ENCODE peak calls at places on chromosomes 3 and 15, in seven cellular contexts. G is heart left ventricle, Y is kidney, X is IMR-90, S is mesothelial cell of epicardium, O is pancreas, F is neural crest cell. J is an unnamed sample.

GRCh38 chr3:194189243-194189791 is 53.4 kb downstream of the HES1 start:
- DNase-seq in G (no peak), Y (no peak), X (no peak), S (no peak), O (no peak), F (no peak), J (no peak)

GRCh38 chr3:23665741-23666140 is 140.0 kb upstream of the UBE2E1 start:
- DNase-seq in G (no peak), Y (no peak), X (peak; percentile 70), S (no peak), O (no peak), F (no peak), J (no peak)

GRCh38 chr3:153144779-153145178 is 17.2 kb upstream of the RAP2B start:
- DNase-seq in G (no peak), Y (no peak), X (peak; percentile 62), S (no peak), O (no peak), F (no peak), J (no peak)

GRCh38 chr3:171225698-171226097 is 199.2 kb upstream of the SLC2A2 start:
- DNase-seq in G (no peak), Y (no peak), X (peak; percentile 5), S (no peak), O (no peak), F (no peak), J (no peak)

GRCh38 chr3:136954246-136954645 is 3.5 kb upstream of the IL20RB start:
- DNase-seq in G (no peak), Y (no peak), X (no peak), S (no peak), O (no peak), F (no peak), J (no peak)

GRCh38 chr3:59503441-59503840 is 453.6 kb upstream of the CFAP20DC start:
- DNase-seq in G (no peak), Y (no peak), X (no peak), S (no peak), O (no peak), F (no peak), J (no peak)

GRCh38 chr3:64291956-64292355 is 66.7 kb upstream of the PRICKLE2 start:
- DNase-seq in G (no peak), Y (no peak), X (peak; percentile 55), S (no peak), O (no peak), F (no peak), J (no peak)

GRCh38 chr15:58555168-58556027 is 123.6 kb downstream of the LIPC start:
- DNase-seq in G (no peak), Y (no peak), X (no peak), S (no peak), O (no peak), F (no peak), J (no peak)

GRCh38 chr3:72470899-72471298 is 377.3 kb downstream of the SHQ1 start:
- DNase-seq in G (no peak), Y (no peak), X (no peak), S (no peak), O (no peak), F (no peak), J (no peak)

GRCh38 chr15:69011641-69012040 is 2.9 kb upstream of the NOX5 start:
- DNase-seq in G (no peak), Y (no peak), X (no peak), S (no peak), O (no peak), F (no peak), J (no peak)

DNA sequence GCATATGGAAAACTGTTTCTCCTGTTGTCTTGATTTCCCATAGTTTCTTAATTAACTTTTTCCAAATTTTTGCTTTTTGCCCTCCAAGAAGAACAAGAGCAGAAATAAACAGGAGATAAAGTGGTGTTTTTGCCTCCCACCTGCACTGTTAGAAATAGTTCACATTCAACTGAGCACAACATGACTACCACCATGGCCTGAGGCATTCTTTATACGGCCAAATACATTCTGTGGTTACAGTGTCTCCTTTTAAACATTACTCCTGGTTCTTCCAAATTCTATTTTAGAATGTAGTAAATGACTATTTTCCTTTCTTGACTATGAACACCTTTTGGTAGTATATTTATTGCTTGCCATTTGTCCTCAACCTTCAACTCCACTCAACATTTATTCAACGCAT is 98.5 kb downstream of the LARS2 start:
- DNase-seq in G (no peak), Y (no peak), X (no peak), S (no peak), O (no peak), F (no peak), J (no peak)
- TF ChIP-seq CTCF in G (no peak), Y (no peak), X (no peak), S (no peak), O (no peak), F (no peak), J (no peak)

GRCh38 chr15:64096486-64097431 is 977 bp downstream of the SNX1 start:
- DNase-seq in G (peak; percentile 36), Y (no peak), X (peak; percentile 43), S (no peak), O (no peak), F (no peak), J (no peak)
- TF ChIP-seq CTCF in G (no peak), Y (no peak), X (peak; percentile 19), S (no peak), O (no peak), F (peak; percentile 42), J (no peak)

DNA sequence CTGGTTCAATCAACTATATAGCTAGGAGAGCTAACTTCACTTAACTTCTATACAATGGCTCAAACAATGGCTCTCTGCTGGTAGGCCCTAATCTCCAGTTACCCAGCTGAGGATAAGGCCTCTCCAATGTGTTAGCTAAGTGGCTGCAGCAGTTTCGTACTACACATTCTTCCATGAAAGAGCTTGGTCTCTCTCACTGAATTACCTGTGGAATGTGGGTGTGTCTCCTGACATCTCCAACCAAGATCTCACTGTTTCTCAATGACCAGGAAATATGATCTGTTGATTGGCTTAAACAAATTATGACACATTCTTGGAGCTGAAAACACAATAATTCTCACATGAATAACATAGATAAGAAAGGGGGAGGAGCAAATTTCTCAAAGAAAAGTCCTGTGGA is 169.8 kb upstream of the ROBO1 start:
- DNase-seq in G (no peak), Y (no peak), X (no peak), S (no peak), O (no peak), F (no peak), J (no peak)
- TF ChIP-seq CTCF in G (no peak), Y (no peak), X (no peak), S (no peak), O (no peak), F (no peak), J (no peak)

GRCh38 chr3:38984110-38984509 is 67.6 kb downstream of the SCN11A start:
- DNase-seq in G (no peak), Y (no peak), X (no peak), S (no peak), O (no peak), F (no peak), J (no peak)

GRCh38 chr3:38985981-38986380 is 65.8 kb downstream of the SCN11A start:
- DNase-seq in G (no peak), Y (no peak), X (no peak), S (no peak), O (no peak), F (no peak), J (no peak)

GRCh38 chr3:38986901-38987300 is 64.8 kb downstream of the SCN11A start:
- DNase-seq in G (no peak), Y (no peak), X (peak; percentile 50), S (no peak), O (no peak), F (no peak), J (no peak)

GRCh38 chr3:38985581-38985980 is 66.2 kb downstream of the SCN11A start:
- DNase-seq in G (no peak), Y (no peak), X (peak; percentile 91), S (no peak), O (no peak), F (no peak), J (no peak)

GRCh38 chr3:38984731-38985130 is 67.0 kb downstream of the SCN11A start:
- DNase-seq in G (no peak), Y (no peak), X (peak; percentile 57), S (no peak), O (no peak), F (no peak), J (no peak)
- TF ChIP-seq CTCF in G (no peak), Y (no peak), X (no peak), S (no peak), O (no peak), F (no peak), J (no peak)

GRCh38 chr15:90191795-90192494 is 9.2 kb upstream of the SEMA4B start:
- DNase-seq in G (peak; percentile 84), Y (peak; percentile 97), X (no peak), S (no peak), O (peak; percentile 98), F (no peak), J (no peak)
- TF ChIP-seq CTCF in G (no peak), Y (no peak), X (no peak), S (no peak), O (no peak), F (no peak), J (no peak)

DNA sequence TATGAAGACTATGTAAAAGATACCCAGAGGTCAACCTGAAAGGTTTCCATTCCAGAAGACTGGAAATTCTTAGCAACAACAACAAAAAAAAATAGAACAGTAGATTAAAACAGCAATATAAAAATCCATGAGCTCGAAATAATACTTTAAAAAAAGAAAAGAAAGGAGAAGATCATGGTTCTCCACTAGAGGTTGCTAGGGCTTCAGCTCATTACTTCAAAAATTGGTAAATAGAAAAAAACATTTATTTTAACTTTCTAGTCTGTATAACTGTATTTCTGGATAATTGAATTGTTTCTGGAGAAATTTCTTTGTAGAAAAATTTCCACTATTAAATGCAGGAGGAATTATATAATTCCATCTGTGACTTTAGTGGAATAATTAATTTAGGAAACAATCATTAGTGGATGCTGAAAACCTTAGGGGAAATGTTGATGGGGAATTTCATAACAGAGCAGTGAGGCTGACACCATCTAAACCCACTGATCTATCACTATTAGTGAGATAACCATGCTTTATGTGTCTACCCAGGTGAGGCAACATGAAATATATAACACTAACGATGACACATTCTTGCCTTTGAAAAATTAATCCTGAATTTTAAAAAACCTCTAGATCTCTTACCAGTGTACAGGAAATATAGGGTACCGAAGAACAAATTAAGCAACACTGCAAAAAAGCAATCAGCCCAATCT is 62.5 kb upstream of the SNRK start:
- DNase-seq in G (no peak), Y (no peak), X (peak; percentile 27), S (no peak), O (no peak), F (no peak), J (no peak)
- TF ChIP-seq CTCF in G (peak; percentile 61), Y (no peak), X (peak; percentile 64), S (no peak), O (no peak), F (no peak), J (no peak)

GRCh38 chr3:102466001-102466400 is 31.2 kb downstream of the ZPLD1 start:
- DNase-seq in G (no peak), Y (no peak), X (no peak), S (no peak), O (no peak), F (no peak), J (no peak)

GRCh38 chr3:102460579-102460978 is 25.8 kb downstream of the ZPLD1 start:
- DNase-seq in G (no peak), Y (no peak), X (peak; percentile 3), S (no peak), O (no peak), F (no peak), J (no peak)

DNA sequence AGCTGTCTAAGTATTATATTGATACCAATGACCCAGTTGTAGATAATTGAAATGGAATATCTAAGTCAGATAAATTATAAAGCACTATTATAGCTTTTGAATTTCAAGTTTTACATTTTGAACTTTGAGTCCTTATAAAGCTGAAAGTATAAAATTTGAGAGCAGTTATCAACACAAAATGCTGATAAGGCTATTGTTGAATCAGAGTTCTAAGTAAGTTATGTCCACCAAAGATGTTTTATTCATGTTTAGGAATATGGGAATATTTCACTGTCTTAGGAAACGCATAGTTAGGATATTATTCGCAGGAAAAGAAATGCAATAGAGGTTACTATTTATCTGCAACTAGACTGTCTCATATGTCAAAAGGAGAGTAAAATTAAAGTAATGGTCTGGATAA is 29.4 kb downstream of the ZPLD1 start:
- DNase-seq in G (no peak), Y (no peak), X (no peak), S (no peak), O (no peak), F (no peak), J (no peak)
- TF ChIP-seq CTCF in G (no peak), Y (no peak), X (no peak), S (no peak), O (no peak), F (no peak), J (no peak)